ENCODE peak calls at places on chromosomes 7 and 10, in ten cellular contexts. J is tibial nerve; X is psoas muscle; R is CD4-positive, CD25-positive, alpha-beta regulatory T cell; I is H1; W is epithelial cell of esophagus; H is adrenal gland; S is CD8-positive, alpha-beta memory T cell; O is bronchial epithelial cell; E is ascending aorta. Q is an unnamed sample.

GRCh38 chr7:84746347-84746746 is 440.5 kb downstream of the SEMA3D start:
- DNase-seq in J (no peak), X (no peak), R (no peak), I (no peak), W (no peak), H (no peak), S (no peak), O (no peak), E (no peak), Q (peak)

GRCh38 chr7:117892821-117893220 is 19.6 kb upstream of the CTTNBP2 start:
- DNase-seq in J (no peak), X (no peak), R (no peak), I (no peak), W (no peak), H (no peak), S (no peak), O (no peak), E (no peak), Q (no peak)

GRCh38 chr7:144513332-144513731 is 109.8 kb upstream of the NOBOX start:
- DNase-seq in J (no peak), X (no peak), R (no peak), I (no peak), W (peak), H (no peak), S (no peak), O (peak), E (no peak), Q (no peak)

GRCh38 chr10:35017608-35018007 is 72.5 kb downstream of the CUL2 start:
- DNase-seq in J (no peak), X (no peak), R (no peak), I (no peak), W (peak), H (no peak), S (no peak), O (peak), E (no peak), Q (no peak)

GRCh38 chr7:2138146-2138765 is 94.5 kb downstream of the MAD1L1 start:
- DNase-seq in J (no peak), X (no peak), R (no peak), I (no peak), W (no peak), H (peak), S (peak), O (no peak), E (no peak), Q (no peak)

GRCh38 chr10:70593513-70593890 is 9.0 kb downstream of the PRF1 start:
- DNase-seq in J (no peak), X (no peak), R (no peak), I (no peak), W (no peak), H (no peak), S (no peak), O (no peak), E (peak), Q (no peak)

GRCh38 chr10:113003032-113003431 is 53.0 kb downstream of the TCF7L2 start:
- DNase-seq in J (no peak), X (no peak), R (no peak), I (no peak), W (no peak), H (no peak), S (no peak), O (no peak), E (no peak), Q (no peak)

GRCh38 chr7:13009517-13009916 is 322.1 kb downstream of the ARL4A start:
- DNase-seq in J (no peak), X (no peak), R (no peak), I (no peak), W (no peak), H (no peak), S (no peak), O (no peak), E (no peak), Q (no peak)

GRCh38 chr10:59807629-59808620 is 54.7 kb upstream of the MRLN start:
- DNase-seq in J (no peak), X (peak), R (no peak), I (no peak), W (no peak), H (no peak), S (no peak), O (no peak), E (peak), Q (no peak)

GRCh38 chr10:104387130-104387888 is 33.7 kb downstream of the CFAP58 start:
- DNase-seq in J (no peak), X (no peak), R (no peak), I (no peak), W (peak), H (no peak), S (no peak), O (peak), E (no peak), Q (no peak)

GRCh38 chr10:21473541-21473940 is 51.9 kb downstream of the SKIDA1 start:
- DNase-seq in J (no peak), X (no peak), R (no peak), I (no peak), W (no peak), H (no peak), S (no peak), O (no peak), E (peak), Q (no peak)

GRCh38 chr7:106064329-106064728 is 47.8 kb downstream of the SYPL1 start:
- DNase-seq in J (no peak), X (no peak), R (no peak), I (no peak), W (no peak), H (no peak), S (no peak), O (no peak), E (peak), Q (no peak)

GRCh38 chr7:159056722-159057121 is 87.9 kb downstream of the VIPR2 start:
- DNase-seq in J (no peak), X (no peak), R (no peak), I (no peak), W (no peak), H (no peak), S (no peak), O (no peak), E (no peak), Q (no peak)

GRCh38 chr10:3791974-3792633 is 7.1 kb upstream of the KLF6 start:
- DNase-seq in J (no peak), X (no peak), R (no peak), I (no peak), W (peak), H (no peak), S (no peak), O (no peak), E (no peak), Q (no peak)

GRCh38 chr10:16832351-16833080 is 15.3 kb upstream of the RSU1 start:
- DNase-seq in J (no peak), X (no peak), R (no peak), I (no peak), W (peak), H (no peak), S (no peak), O (peak), E (peak), Q (peak)

GRCh38 chr7:12729112-12729511 is 41.7 kb downstream of the ARL4A start:
- DNase-seq in J (peak), X (peak), R (no peak), I (peak), W (peak), H (peak), S (no peak), O (no peak), E (peak), Q (no peak)

GRCh38 chr10:115432188-115432819 is 339.1 kb downstream of the ATRNL1 start:
- DNase-seq in J (no peak), X (no peak), R (no peak), I (no peak), W (peak), H (no peak), S (no peak), O (peak), E (no peak), Q (peak)

GRCh38 chr10:63700209-63700934 is 179.2 kb downstream of the REEP3 start:
- DNase-seq in J (peak), X (peak), R (no peak), I (no peak), W (peak), H (peak), S (no peak), O (peak), E (peak), Q (peak)

GRCh38 chr7:30923774-30924413 is 12.2 kb downstream of the AQP1 start:
- DNase-seq in J (peak), X (no peak), R (no peak), I (no peak), W (no peak), H (no peak), S (peak), O (no peak), E (no peak), Q (no peak)

GRCh38 chr7:69953319-69954067 is 355.2 kb downstream of the AUTS2 start:
- DNase-seq in J (no peak), X (no peak), R (no peak), I (no peak), W (no peak), H (no peak), S (no peak), O (no peak), E (no peak), Q (no peak)

GRCh38 chr7:265192-265997 is 24.6 kb upstream of the FOXL3 start:
- DNase-seq in J (no peak), X (peak), R (no peak), I (no peak), W (no peak), H (no peak), S (peak), O (no peak), E (no peak), Q (no peak)

GRCh38 chr7:46015107-46015868 is 94.2 kb upstream of the IGFBP3 start:
- DNase-seq in J (no peak), X (peak), R (no peak), I (peak), W (no peak), H (peak), S (no peak), O (no peak), E (no peak), Q (peak)

GRCh38 chr7:74044366-74045350 is 16.7 kb downstream of the ELN start:
- DNase-seq in J (no peak), X (peak), R (no peak), I (no peak), W (no peak), H (no peak), S (no peak), O (no peak), E (peak), Q (no peak)

GRCh38 chr10:11687779-11688447 is 54.3 kb upstream of the ECHDC3 start:
- DNase-seq in J (no peak), X (no peak), R (no peak), I (no peak), W (peak), H (no peak), S (no peak), O (peak), E (no peak), Q (no peak)

GRCh38 chr10:19922236-19922963 is 106.2 kb downstream of the PLXDC2 start:
- DNase-seq in J (peak), X (no peak), R (no peak), I (no peak), W (peak), H (peak), S (no peak), O (peak), E (peak), Q (peak)

GRCh38 chr10:97714401-97715258 is 1.1 kb downstream of the MARVELD1 start:
- DNase-seq in J (peak), X (peak), R (no peak), I (no peak), W (peak), H (peak), S (no peak), O (peak), E (peak), Q (peak)

GRCh38 chr7:31101544-31101943 is 49.4 kb downstream of the ADCYAP1R1 start:
- DNase-seq in J (no peak), X (no peak), R (no peak), I (no peak), W (no peak), H (no peak), S (no peak), O (no peak), E (peak), Q (no peak)

GRCh38 chr10:48651293-48651692 is 33.4 kb upstream of the WDFY4 start:
- DNase-seq in J (no peak), X (no peak), R (no peak), I (no peak), W (no peak), H (no peak), S (no peak), O (no peak), E (no peak), Q (no peak)

GRCh38 chr10:6067457-6067856 is 5.3 kb upstream of the IL2RA start:
- DNase-seq in J (no peak), X (no peak), R (no peak), I (no peak), W (no peak), H (no peak), S (no peak), O (no peak), E (no peak), Q (no peak)

GRCh38 chr10:119616879-119617580 is 20.3 kb upstream of the TIAL1 start:
- DNase-seq in J (peak), X (peak), R (no peak), I (no peak), W (no peak), H (no peak), S (no peak), O (no peak), E (no peak), Q (no peak)

GRCh38 chr10:97974526-97975525 is 55.6 kb downstream of the CRTAC1 start:
- DNase-seq in J (no peak), X (no peak), R (no peak), I (no peak), W (no peak), H (no peak), S (no peak), O (no peak), E (no peak), Q (no peak)

GRCh38 chr7:134892002-134892693 is 94.2 kb upstream of the AGBL3 start:
- DNase-seq in J (peak), X (no peak), R (no peak), I (no peak), W (no peak), H (no peak), S (no peak), O (peak), E (no peak), Q (no peak)

GRCh38 chr10:122298598-122299301 is 27.7 kb downstream of the BTBD16 start:
- DNase-seq in J (peak), X (peak), R (peak), I (peak), W (peak), H (peak), S (peak), O (peak), E (peak), Q (no peak)

GRCh38 chr7:2723138-2723850 is 35.3 kb downstream of the AMZ1 start:
- DNase-seq in J (no peak), X (peak), R (no peak), I (no peak), W (no peak), H (peak), S (peak), O (no peak), E (peak), Q (no peak)

GRCh38 chr7:25860206-25860881 is 291.7 kb upstream of the NFE2L3 start:
- DNase-seq in J (no peak), X (no peak), R (no peak), I (no peak), W (peak), H (no peak), S (no peak), O (peak), E (no peak), Q (no peak)
- H3K4me3 ChIP-seq in J (no peak), X (no peak), R (no peak), I (no peak), W (peak), H (no peak), S (no peak), O (peak), E (no peak), Q (peak)

DNA sequence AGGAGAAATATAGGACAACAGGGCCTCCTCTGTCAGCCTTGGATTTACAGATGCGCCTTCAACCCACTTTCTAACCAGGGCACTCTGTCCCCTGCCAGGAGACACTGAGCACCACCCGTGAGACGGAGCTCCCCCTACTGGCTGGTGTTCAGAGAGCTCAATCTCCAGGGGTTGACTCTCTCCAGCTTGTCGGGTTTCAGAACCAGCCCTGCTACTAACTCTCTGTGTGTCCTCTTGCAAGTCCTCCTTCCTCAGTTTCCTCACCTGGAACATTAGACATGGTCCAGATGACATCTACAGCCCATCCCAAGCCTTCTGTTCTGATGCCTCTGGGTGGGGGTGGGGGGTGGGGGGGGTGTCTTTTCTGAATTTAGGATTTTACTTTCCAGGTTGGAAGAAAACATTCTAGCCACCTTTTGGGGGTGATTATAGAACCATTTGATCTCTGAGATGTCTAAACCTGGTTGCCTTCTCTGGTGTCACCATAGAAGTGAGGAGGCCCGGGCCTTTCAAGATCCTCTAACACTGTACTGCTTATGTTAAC is 411.1 kb upstream of the ZMIZ1 start:
- DNase-seq in J (peak), X (peak), R (peak), I (peak), W (peak), H (peak), S (peak), O (peak), E (peak), Q (no peak)
- H3K4me3 ChIP-seq in J (no peak), X (no peak), R (no peak), I (no peak), W (no peak), H (no peak), S (no peak), O (no peak), E (no peak), Q (no peak)

GRCh38 chr7:137981668-137982067 is 20.2 kb downstream of the CREB3L2 start:
- DNase-seq in J (no peak), X (no peak), R (no peak), I (no peak), W (no peak), H (no peak), S (no peak), O (no peak), E (no peak), Q (no peak)
- H3K4me3 ChIP-seq in J (no peak), X (no peak), R (no peak), I (no peak), W (no peak), H (no peak), S (no peak), O (no peak), E (peak), Q (no peak)

GRCh38 chr10:101046332-101047238 is 15.2 kb upstream of the KAZALD1 start:
- DNase-seq in J (no peak), X (no peak), R (no peak), I (no peak), W (peak), H (no peak), S (no peak), O (no peak), E (no peak), Q (no peak)
- H3K4me3 ChIP-seq in J (no peak), X (no peak), R (no peak), I (no peak), W (no peak), H (no peak), S (no peak), O (no peak), E (no peak), Q (no peak)

DNA sequence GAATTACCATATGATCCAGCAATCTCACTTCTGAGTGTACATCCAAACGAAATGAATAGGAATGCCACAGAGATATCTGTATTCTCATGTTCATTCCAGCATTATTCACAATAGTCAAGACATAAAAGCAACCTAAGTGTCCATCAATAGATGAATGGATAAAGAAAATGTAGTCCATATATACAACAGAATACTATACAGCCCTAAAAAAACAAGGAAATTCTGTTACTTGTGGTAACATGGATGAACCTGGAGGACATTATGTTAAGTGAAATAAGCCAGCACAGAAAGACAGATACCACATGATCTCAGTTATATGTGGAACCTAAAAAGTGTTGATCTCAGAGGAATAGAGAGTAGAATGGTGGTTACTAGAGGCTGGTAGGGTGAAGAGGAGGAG is 26.7 kb downstream of the TSPAN12 start:
- DNase-seq in J (no peak), X (no peak), R (no peak), I (no peak), W (no peak), H (no peak), S (no peak), O (no peak), E (no peak), Q (no peak)
- H3K4me3 ChIP-seq in J (no peak), X (no peak), R (no peak), I (no peak), W (no peak), H (no peak), S (no peak), O (no peak), E (no peak), Q (no peak)

DNA sequence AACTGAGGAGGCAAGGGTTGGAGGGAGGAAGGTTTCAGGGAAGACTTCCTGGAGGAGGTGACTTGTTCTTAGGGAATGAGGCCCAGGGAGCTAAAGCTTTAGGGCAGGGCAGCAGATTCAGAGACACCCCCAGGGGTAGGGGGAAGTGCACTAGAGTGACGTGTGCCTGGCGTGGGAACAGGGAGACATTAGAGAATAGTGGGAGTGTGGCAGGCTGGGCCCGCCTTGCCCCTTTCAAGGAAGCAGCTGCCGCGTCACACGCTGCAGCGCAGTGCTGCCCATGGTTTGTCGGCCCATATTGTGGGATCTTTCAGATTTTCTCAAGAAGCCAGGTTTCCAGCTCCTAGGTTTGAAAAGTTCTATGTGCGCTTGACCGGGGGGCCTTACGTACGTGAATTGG is 139.4 kb downstream of the LHPP start:
- DNase-seq in J (no peak), X (peak), R (no peak), I (no peak), W (no peak), H (no peak), S (peak), O (no peak), E (no peak), Q (no peak)
- H3K4me3 ChIP-seq in J (no peak), X (no peak), R (no peak), I (no peak), W (no peak), H (no peak), S (no peak), O (no peak), E (no peak), Q (no peak)

Q was measured in skeletal muscle cell.